ENCODE peak calls at places on chromosomes 7 and 10, in ten cellular contexts. One of them, this sample, is unnamed.

GRCh38 chr10:119029613-119030420 is at the start of gene NANOS1:
- DNase-seq in NCI-H1417: no peak
- DNase-seq in activated T-cell treated with anti-CD3 and anti-CD28 coated beads, Interleukin-2, amount 50 U/mL, for 1 hour: peak; percentile 46
- DNase-seq in stimulated activated CD4-positive, alpha-beta T cell treated with anti-CD3 and anti-CD28 coated beads, Interleukin-2, amount 100 ng/mL, for 4 hours: peak; percentile 20
- DNase-seq in RPMI7951: no peak
- DNase-seq in NCI-H460: no peak
- DNase-seq in PC-3: peak; percentile 17
- DNase-seq in NCI-H1092 treated with DMSO at 0.1 percent for 48 hours: peak; percentile 51
- DNase-seq in lower leg skin: no peak
- DNase-seq in NCI-H748 treated with DMSO at 0.1 percent for 48 hours: no peak
- DNase-seq in this sample: no peak

GRCh38 chr10:90947025-90947960 is 26.4 kb upstream of the ANKRD1 start:
- DNase-seq in NCI-H1417: no peak
- DNase-seq in activated T-cell treated with anti-CD3 and anti-CD28 coated beads, Interleukin-2, amount 50 U/mL, for 1 hour: no peak
- DNase-seq in stimulated activated CD4-positive, alpha-beta T cell treated with anti-CD3 and anti-CD28 coated beads, Interleukin-2, amount 100 ng/mL, for 4 hours: no peak
- DNase-seq in RPMI7951: no peak
- DNase-seq in NCI-H460: no peak
- DNase-seq in PC-3: no peak
- DNase-seq in NCI-H1092 treated with DMSO at 0.1 percent for 48 hours: no peak
- DNase-seq in lower leg skin: no peak
- DNase-seq in NCI-H748 treated with DMSO at 0.1 percent for 48 hours: no peak
- DNase-seq in this sample: no peak

GRCh38 chr10:52466464-52466863 is 152.4 kb downstream of the DKK1 start:
- DNase-seq in NCI-H1417: no peak
- DNase-seq in activated T-cell treated with anti-CD3 and anti-CD28 coated beads, Interleukin-2, amount 50 U/mL, for 1 hour: no peak
- DNase-seq in stimulated activated CD4-positive, alpha-beta T cell treated with anti-CD3 and anti-CD28 coated beads, Interleukin-2, amount 100 ng/mL, for 4 hours: no peak
- DNase-seq in RPMI7951: peak; percentile 94
- DNase-seq in NCI-H460: no peak
- DNase-seq in PC-3: peak; percentile 91
- DNase-seq in NCI-H1092 treated with DMSO at 0.1 percent for 48 hours: no peak
- DNase-seq in lower leg skin: no peak
- DNase-seq in NCI-H748 treated with DMSO at 0.1 percent for 48 hours: no peak
- DNase-seq in this sample: no peak

GRCh38 chr10:77105756-77106155 is 531.9 kb downstream of the KCNMA1 start:
- DNase-seq in NCI-H1417: no peak
- DNase-seq in activated T-cell treated with anti-CD3 and anti-CD28 coated beads, Interleukin-2, amount 50 U/mL, for 1 hour: no peak
- DNase-seq in stimulated activated CD4-positive, alpha-beta T cell treated with anti-CD3 and anti-CD28 coated beads, Interleukin-2, amount 100 ng/mL, for 4 hours: no peak
- DNase-seq in RPMI7951: peak; percentile 9
- DNase-seq in NCI-H460: no peak
- DNase-seq in PC-3: no peak
- DNase-seq in NCI-H1092 treated with DMSO at 0.1 percent for 48 hours: no peak
- DNase-seq in lower leg skin: no peak
- DNase-seq in NCI-H748 treated with DMSO at 0.1 percent for 48 hours: no peak
- DNase-seq in this sample: no peak

GRCh38 chr7:139563856-139564255 is 40.4 kb downstream of the CLEC2L start:
- DNase-seq in NCI-H1417: no peak
- DNase-seq in activated T-cell treated with anti-CD3 and anti-CD28 coated beads, Interleukin-2, amount 50 U/mL, for 1 hour: no peak
- DNase-seq in stimulated activated CD4-positive, alpha-beta T cell treated with anti-CD3 and anti-CD28 coated beads, Interleukin-2, amount 100 ng/mL, for 4 hours: no peak
- DNase-seq in RPMI7951: no peak
- DNase-seq in NCI-H460: no peak
- DNase-seq in PC-3: no peak
- DNase-seq in NCI-H1092 treated with DMSO at 0.1 percent for 48 hours: no peak
- DNase-seq in lower leg skin: peak; percentile 59
- DNase-seq in NCI-H748 treated with DMSO at 0.1 percent for 48 hours: no peak
- DNase-seq in this sample: peak; percentile 21

GRCh38 chr7:55690-56248 is 136.6 kb upstream of the FAM20C start:
- DNase-seq in NCI-H1417: no peak
- DNase-seq in activated T-cell treated with anti-CD3 and anti-CD28 coated beads, Interleukin-2, amount 50 U/mL, for 1 hour: no peak
- DNase-seq in stimulated activated CD4-positive, alpha-beta T cell treated with anti-CD3 and anti-CD28 coated beads, Interleukin-2, amount 100 ng/mL, for 4 hours: no peak
- DNase-seq in RPMI7951: no peak
- DNase-seq in NCI-H460: no peak
- DNase-seq in PC-3: no peak
- DNase-seq in NCI-H1092 treated with DMSO at 0.1 percent for 48 hours: no peak
- DNase-seq in lower leg skin: peak; percentile 8
- DNase-seq in NCI-H748 treated with DMSO at 0.1 percent for 48 hours: no peak
- DNase-seq in this sample: no peak

GRCh38 chr7:107694395-107694794 is 33.8 kb downstream of the SLC26A4 start:
- DNase-seq in NCI-H1417: no peak
- DNase-seq in activated T-cell treated with anti-CD3 and anti-CD28 coated beads, Interleukin-2, amount 50 U/mL, for 1 hour: no peak
- DNase-seq in stimulated activated CD4-positive, alpha-beta T cell treated with anti-CD3 and anti-CD28 coated beads, Interleukin-2, amount 100 ng/mL, for 4 hours: no peak
- DNase-seq in RPMI7951: peak; percentile 46
- DNase-seq in NCI-H460: no peak
- DNase-seq in PC-3: no peak
- DNase-seq in NCI-H1092 treated with DMSO at 0.1 percent for 48 hours: peak; percentile 41
- DNase-seq in lower leg skin: no peak
- DNase-seq in NCI-H748 treated with DMSO at 0.1 percent for 48 hours: no peak
- DNase-seq in this sample: no peak

GRCh38 chr10:85319150-85319549 is 990.8 kb downstream of the CCSER2 start:
- DNase-seq in NCI-H1417: no peak
- DNase-seq in activated T-cell treated with anti-CD3 and anti-CD28 coated beads, Interleukin-2, amount 50 U/mL, for 1 hour: no peak
- DNase-seq in stimulated activated CD4-positive, alpha-beta T cell treated with anti-CD3 and anti-CD28 coated beads, Interleukin-2, amount 100 ng/mL, for 4 hours: no peak
- DNase-seq in RPMI7951: peak; percentile 39
- DNase-seq in NCI-H460: no peak
- DNase-seq in PC-3: no peak
- DNase-seq in NCI-H1092 treated with DMSO at 0.1 percent for 48 hours: no peak
- DNase-seq in lower leg skin: no peak
- DNase-seq in NCI-H748 treated with DMSO at 0.1 percent for 48 hours: peak; percentile 17
- DNase-seq in this sample: no peak

GRCh38 chr7:15104411-15105092 is 202.0 kb upstream of the DGKB start:
- DNase-seq in NCI-H1417: peak; percentile 61
- DNase-seq in activated T-cell treated with anti-CD3 and anti-CD28 coated beads, Interleukin-2, amount 50 U/mL, for 1 hour: no peak
- DNase-seq in stimulated activated CD4-positive, alpha-beta T cell treated with anti-CD3 and anti-CD28 coated beads, Interleukin-2, amount 100 ng/mL, for 4 hours: no peak
- DNase-seq in RPMI7951: no peak
- DNase-seq in NCI-H460: no peak
- DNase-seq in PC-3: no peak
- DNase-seq in NCI-H1092 treated with DMSO at 0.1 percent for 48 hours: peak; percentile 96
- DNase-seq in lower leg skin: no peak
- DNase-seq in NCI-H748 treated with DMSO at 0.1 percent for 48 hours: peak; percentile 85
- DNase-seq in this sample: no peak

GRCh38 chr7:123635551-123636359 is 19.9 kb upstream of the LMOD2 start:
- DNase-seq in NCI-H1417: no peak
- DNase-seq in activated T-cell treated with anti-CD3 and anti-CD28 coated beads, Interleukin-2, amount 50 U/mL, for 1 hour: no peak
- DNase-seq in stimulated activated CD4-positive, alpha-beta T cell treated with anti-CD3 and anti-CD28 coated beads, Interleukin-2, amount 100 ng/mL, for 4 hours: no peak
- DNase-seq in RPMI7951: peak; percentile 54
- DNase-seq in NCI-H460: peak; percentile 27
- DNase-seq in PC-3: peak; percentile 55
- DNase-seq in NCI-H1092 treated with DMSO at 0.1 percent for 48 hours: peak; percentile 45
- DNase-seq in lower leg skin: no peak
- DNase-seq in NCI-H748 treated with DMSO at 0.1 percent for 48 hours: no peak
- DNase-seq in this sample: no peak

GRCh38 chr10:21372651-21373410 is 152.7 kb downstream of the SKIDA1 start:
- DNase-seq in NCI-H1417: peak; percentile 31
- DNase-seq in activated T-cell treated with anti-CD3 and anti-CD28 coated beads, Interleukin-2, amount 50 U/mL, for 1 hour: peak; percentile 21
- DNase-seq in stimulated activated CD4-positive, alpha-beta T cell treated with anti-CD3 and anti-CD28 coated beads, Interleukin-2, amount 100 ng/mL, for 4 hours: peak; percentile 3
- DNase-seq in RPMI7951: peak; percentile 97
- DNase-seq in NCI-H460: peak; percentile 75
- DNase-seq in PC-3: peak; percentile 86
- DNase-seq in NCI-H1092 treated with DMSO at 0.1 percent for 48 hours: peak; percentile 15
- DNase-seq in lower leg skin: peak; percentile 88
- DNase-seq in NCI-H748 treated with DMSO at 0.1 percent for 48 hours: no peak
- DNase-seq in this sample: no peak

GRCh38 chr7:28804990-28805389 is 153.1 kb downstream of the TRIL start:
- DNase-seq in NCI-H1417: no peak
- DNase-seq in activated T-cell treated with anti-CD3 and anti-CD28 coated beads, Interleukin-2, amount 50 U/mL, for 1 hour: no peak
- DNase-seq in stimulated activated CD4-positive, alpha-beta T cell treated with anti-CD3 and anti-CD28 coated beads, Interleukin-2, amount 100 ng/mL, for 4 hours: no peak
- DNase-seq in RPMI7951: peak; percentile 69
- DNase-seq in NCI-H460: no peak
- DNase-seq in PC-3: peak; percentile 74
- DNase-seq in NCI-H1092 treated with DMSO at 0.1 percent for 48 hours: no peak
- DNase-seq in lower leg skin: no peak
- DNase-seq in NCI-H748 treated with DMSO at 0.1 percent for 48 hours: no peak
- DNase-seq in this sample: no peak

GRCh38 chr7:84085147-84085546 is 109.4 kb downstream of the SEMA3A start:
- DNase-seq in NCI-H1417: no peak
- DNase-seq in activated T-cell treated with anti-CD3 and anti-CD28 coated beads, Interleukin-2, amount 50 U/mL, for 1 hour: no peak
- DNase-seq in stimulated activated CD4-positive, alpha-beta T cell treated with anti-CD3 and anti-CD28 coated beads, Interleukin-2, amount 100 ng/mL, for 4 hours: no peak
- DNase-seq in RPMI7951: peak; percentile 65
- DNase-seq in NCI-H460: peak; percentile 58
- DNase-seq in PC-3: peak; percentile 58
- DNase-seq in NCI-H1092 treated with DMSO at 0.1 percent for 48 hours: no peak
- DNase-seq in lower leg skin: no peak
- DNase-seq in NCI-H748 treated with DMSO at 0.1 percent for 48 hours: no peak
- DNase-seq in this sample: no peak

GRCh38 chr10:116836087-116836486 is 13.2 kb upstream of the ENO4 start:
- DNase-seq in NCI-H1417: peak; percentile 67
- DNase-seq in activated T-cell treated with anti-CD3 and anti-CD28 coated beads, Interleukin-2, amount 50 U/mL, for 1 hour: no peak
- DNase-seq in stimulated activated CD4-positive, alpha-beta T cell treated with anti-CD3 and anti-CD28 coated beads, Interleukin-2, amount 100 ng/mL, for 4 hours: no peak
- DNase-seq in RPMI7951: no peak
- DNase-seq in NCI-H460: peak; percentile 33
- DNase-seq in PC-3: no peak
- DNase-seq in NCI-H1092 treated with DMSO at 0.1 percent for 48 hours: peak; percentile 16
- DNase-seq in lower leg skin: no peak
- DNase-seq in NCI-H748 treated with DMSO at 0.1 percent for 48 hours: peak; percentile 36
- DNase-seq in this sample: no peak

GRCh38 chr7:154304740-154305679 is 252.8 kb downstream of the DPP6 start:
- DNase-seq in NCI-H1417: no peak
- DNase-seq in activated T-cell treated with anti-CD3 and anti-CD28 coated beads, Interleukin-2, amount 50 U/mL, for 1 hour: no peak
- DNase-seq in stimulated activated CD4-positive, alpha-beta T cell treated with anti-CD3 and anti-CD28 coated beads, Interleukin-2, amount 100 ng/mL, for 4 hours: no peak
- DNase-seq in RPMI7951: no peak
- DNase-seq in NCI-H460: no peak
- DNase-seq in PC-3: no peak
- DNase-seq in NCI-H1092 treated with DMSO at 0.1 percent for 48 hours: peak; percentile 72
- DNase-seq in lower leg skin: no peak
- DNase-seq in NCI-H748 treated with DMSO at 0.1 percent for 48 hours: peak; percentile 48
- DNase-seq in this sample: no peak

GRCh38 chr7:71633571-71634008 is 501.6 kb downstream of the GALNT17 start:
- DNase-seq in NCI-H1417: peak; percentile 62
- DNase-seq in activated T-cell treated with anti-CD3 and anti-CD28 coated beads, Interleukin-2, amount 50 U/mL, for 1 hour: no peak
- DNase-seq in stimulated activated CD4-positive, alpha-beta T cell treated with anti-CD3 and anti-CD28 coated beads, Interleukin-2, amount 100 ng/mL, for 4 hours: no peak
- DNase-seq in RPMI7951: peak; percentile 98
- DNase-seq in NCI-H460: peak; percentile 98
- DNase-seq in PC-3: peak; percentile 35
- DNase-seq in NCI-H1092 treated with DMSO at 0.1 percent for 48 hours: no peak
- DNase-seq in lower leg skin: no peak
- DNase-seq in NCI-H748 treated with DMSO at 0.1 percent for 48 hours: no peak
- DNase-seq in this sample: no peak

GRCh38 chr10:80277567-80278250 is 11.7 kb downstream of the MAT1A start:
- DNase-seq in NCI-H1417: no peak
- DNase-seq in activated T-cell treated with anti-CD3 and anti-CD28 coated beads, Interleukin-2, amount 50 U/mL, for 1 hour: no peak
- DNase-seq in stimulated activated CD4-positive, alpha-beta T cell treated with anti-CD3 and anti-CD28 coated beads, Interleukin-2, amount 100 ng/mL, for 4 hours: no peak
- DNase-seq in RPMI7951: no peak
- DNase-seq in NCI-H460: no peak
- DNase-seq in PC-3: no peak
- DNase-seq in NCI-H1092 treated with DMSO at 0.1 percent for 48 hours: no peak
- DNase-seq in lower leg skin: peak; percentile 61
- DNase-seq in NCI-H748 treated with DMSO at 0.1 percent for 48 hours: no peak
- DNase-seq in this sample: no peak

GRCh38 chr10:111560042-111560441 is 483.2 kb downstream of the ADRA2A start:
- DNase-seq in NCI-H1417: no peak
- DNase-seq in activated T-cell treated with anti-CD3 and anti-CD28 coated beads, Interleukin-2, amount 50 U/mL, for 1 hour: no peak
- DNase-seq in stimulated activated CD4-positive, alpha-beta T cell treated with anti-CD3 and anti-CD28 coated beads, Interleukin-2, amount 100 ng/mL, for 4 hours: no peak
- DNase-seq in RPMI7951: no peak
- DNase-seq in NCI-H460: no peak
- DNase-seq in PC-3: no peak
- DNase-seq in NCI-H1092 treated with DMSO at 0.1 percent for 48 hours: no peak
- DNase-seq in lower leg skin: no peak
- DNase-seq in NCI-H748 treated with DMSO at 0.1 percent for 48 hours: no peak
- DNase-seq in this sample: no peak

GRCh38 chr10:118041316-118041715 is 5.4 kb downstream of the RAB11FIP2 start:
- DNase-seq in NCI-H1417: no peak
- DNase-seq in activated T-cell treated with anti-CD3 and anti-CD28 coated beads, Interleukin-2, amount 50 U/mL, for 1 hour: no peak
- DNase-seq in stimulated activated CD4-positive, alpha-beta T cell treated with anti-CD3 and anti-CD28 coated beads, Interleukin-2, amount 100 ng/mL, for 4 hours: no peak
- DNase-seq in RPMI7951: peak; percentile 14
- DNase-seq in NCI-H460: no peak
- DNase-seq in PC-3: peak; percentile 62
- DNase-seq in NCI-H1092 treated with DMSO at 0.1 percent for 48 hours: no peak
- DNase-seq in lower leg skin: no peak
- DNase-seq in NCI-H748 treated with DMSO at 0.1 percent for 48 hours: no peak
- DNase-seq in this sample: no peak

GRCh38 chr10:13705526-13706169 is 118.9 kb downstream of the PRPF18 start:
- DNase-seq in NCI-H1417: no peak
- DNase-seq in activated T-cell treated with anti-CD3 and anti-CD28 coated beads, Interleukin-2, amount 50 U/mL, for 1 hour: no peak
- DNase-seq in stimulated activated CD4-positive, alpha-beta T cell treated with anti-CD3 and anti-CD28 coated beads, Interleukin-2, amount 100 ng/mL, for 4 hours: no peak
- DNase-seq in RPMI7951: peak; percentile 75
- DNase-seq in NCI-H460: no peak
- DNase-seq in PC-3: no peak
- DNase-seq in NCI-H1092 treated with DMSO at 0.1 percent for 48 hours: no peak
- DNase-seq in lower leg skin: no peak
- DNase-seq in NCI-H748 treated with DMSO at 0.1 percent for 48 hours: no peak
- DNase-seq in this sample: no peak

GRCh38 chr7:108222236-108222892 is 92.2 kb upstream of the LAMB4 start:
- DNase-seq in NCI-H1417: no peak
- DNase-seq in activated T-cell treated with anti-CD3 and anti-CD28 coated beads, Interleukin-2, amount 50 U/mL, for 1 hour: no peak
- DNase-seq in stimulated activated CD4-positive, alpha-beta T cell treated with anti-CD3 and anti-CD28 coated beads, Interleukin-2, amount 100 ng/mL, for 4 hours: no peak
- DNase-seq in RPMI7951: peak; percentile 49
- DNase-seq in NCI-H460: no peak
- DNase-seq in PC-3: no peak
- DNase-seq in NCI-H1092 treated with DMSO at 0.1 percent for 48 hours: no peak
- DNase-seq in lower leg skin: no peak
- DNase-seq in NCI-H748 treated with DMSO at 0.1 percent for 48 hours: no peak
- DNase-seq in this sample: no peak

GRCh38 chr7:65722361-65722792 is 150.5 kb upstream of the VKORC1L1 start:
- DNase-seq in NCI-H1417: peak; percentile 83
- DNase-seq in activated T-cell treated with anti-CD3 and anti-CD28 coated beads, Interleukin-2, amount 50 U/mL, for 1 hour: peak; percentile 66
- DNase-seq in stimulated activated CD4-positive, alpha-beta T cell treated with anti-CD3 and anti-CD28 coated beads, Interleukin-2, amount 100 ng/mL, for 4 hours: peak; percentile 57
- DNase-seq in RPMI7951: peak; percentile 17
- DNase-seq in NCI-H460: peak; percentile 23
- DNase-seq in PC-3: peak; percentile 68
- DNase-seq in NCI-H1092 treated with DMSO at 0.1 percent for 48 hours: peak; percentile 64
- DNase-seq in lower leg skin: no peak
- DNase-seq in NCI-H748 treated with DMSO at 0.1 percent for 48 hours: peak; percentile 89
- DNase-seq in this sample: peak; percentile 62

GRCh38 chr10:86349940-86350630 is 16.5 kb downstream of the GRID1 start:
- DNase-seq in NCI-H1417: no peak
- DNase-seq in activated T-cell treated with anti-CD3 and anti-CD28 coated beads, Interleukin-2, amount 50 U/mL, for 1 hour: no peak
- DNase-seq in stimulated activated CD4-positive, alpha-beta T cell treated with anti-CD3 and anti-CD28 coated beads, Interleukin-2, amount 100 ng/mL, for 4 hours: no peak
- DNase-seq in RPMI7951: no peak
- DNase-seq in NCI-H460: no peak
- DNase-seq in PC-3: no peak
- DNase-seq in NCI-H1092 treated with DMSO at 0.1 percent for 48 hours: no peak
- DNase-seq in lower leg skin: no peak
- DNase-seq in NCI-H748 treated with DMSO at 0.1 percent for 48 hours: no peak
- DNase-seq in this sample: no peak

GRCh38 chr7:44376429-44377133 is 51.2 kb upstream of the CAMK2B start:
- DNase-seq in NCI-H1417: no peak
- DNase-seq in activated T-cell treated with anti-CD3 and anti-CD28 coated beads, Interleukin-2, amount 50 U/mL, for 1 hour: no peak
- DNase-seq in stimulated activated CD4-positive, alpha-beta T cell treated with anti-CD3 and anti-CD28 coated beads, Interleukin-2, amount 100 ng/mL, for 4 hours: no peak
- DNase-seq in RPMI7951: no peak
- DNase-seq in NCI-H460: no peak
- DNase-seq in PC-3: no peak
- DNase-seq in NCI-H1092 treated with DMSO at 0.1 percent for 48 hours: no peak
- DNase-seq in lower leg skin: peak; percentile 71
- DNase-seq in NCI-H748 treated with DMSO at 0.1 percent for 48 hours: no peak
- DNase-seq in this sample: no peak

GRCh38 chr10:67943917-67944316 is 59.5 kb downstream of the SIRT1 start:
- DNase-seq in NCI-H1417: no peak
- DNase-seq in activated T-cell treated with anti-CD3 and anti-CD28 coated beads, Interleukin-2, amount 50 U/mL, for 1 hour: no peak
- DNase-seq in stimulated activated CD4-positive, alpha-beta T cell treated with anti-CD3 and anti-CD28 coated beads, Interleukin-2, amount 100 ng/mL, for 4 hours: no peak
- DNase-seq in RPMI7951: no peak
- DNase-seq in NCI-H460: no peak
- DNase-seq in PC-3: no peak
- DNase-seq in NCI-H1092 treated with DMSO at 0.1 percent for 48 hours: no peak
- DNase-seq in lower leg skin: no peak
- DNase-seq in NCI-H748 treated with DMSO at 0.1 percent for 48 hours: no peak
- DNase-seq in this sample: no peak

GRCh38 chr7:117014673-117015133 is 61.4 kb downstream of the ST7 start:
- DNase-seq in NCI-H1417: peak; percentile 80
- DNase-seq in activated T-cell treated with anti-CD3 and anti-CD28 coated beads, Interleukin-2, amount 50 U/mL, for 1 hour: no peak
- DNase-seq in stimulated activated CD4-positive, alpha-beta T cell treated with anti-CD3 and anti-CD28 coated beads, Interleukin-2, amount 100 ng/mL, for 4 hours: no peak
- DNase-seq in RPMI7951: peak; percentile 63
- DNase-seq in NCI-H460: peak; percentile 69
- DNase-seq in PC-3: no peak
- DNase-seq in NCI-H1092 treated with DMSO at 0.1 percent for 48 hours: peak; percentile 88
- DNase-seq in lower leg skin: no peak
- DNase-seq in NCI-H748 treated with DMSO at 0.1 percent for 48 hours: no peak
- DNase-seq in this sample: peak; percentile 74